ENCODE peak calls at places on chromosome 2, in nine cellular contexts. B is stimulated activated CD4-positive, alpha-beta T cell treated with anti-CD3 and anti-CD28 coated beads, Interleukin-15, amount 100 ng/mL, for 1 hour; Q is H54; I is EH; Z is neural progenitor cell; U is fibroblast of villous mesenchyme; F is NCI-H446 treated with DMSO at 0.1 percent for 48 hours; C is CD8-positive, alpha-beta T cell; X is NCI-H1930. L is an unnamed sample.
A peak's percentile ranks its signal among the peaks of the same experiment; 100 is the strongest.

GRCh38 chr2:174145827-174146226 is 102.5 kb downstream of the OLA1 start:
- DNase-seq in B (no peak), Q (no peak), I (peak; percentile 11), Z (no peak), U (no peak), F (no peak), C (no peak), X (no peak), L (no peak)

GRCh38 chr2:158935617-158936016 is 32.8 kb upstream of the TANC1 start:
- DNase-seq in B (no peak), Q (no peak), I (no peak), Z (peak; percentile 43), U (no peak), F (no peak), C (no peak), X (no peak), L (no peak)

GRCh38 chr2:7289697-7290096 is 372.5 kb downstream of the RNF144A start:
- DNase-seq in B (no peak), Q (no peak), I (no peak), Z (no peak), U (no peak), F (no peak), C (no peak), X (no peak), L (no peak)

GRCh38 chr2:241762933-241763369 is 13.7 kb upstream of the GAL3ST2 start:
- DNase-seq in B (no peak), Q (no peak), I (no peak), Z (no peak), U (no peak), F (no peak), C (peak; percentile 71), X (no peak), L (no peak)

GRCh38 chr2:96174251-96175144 is 29.3 kb upstream of the DUSP2 start:
- DNase-seq in B (peak; percentile 81), Q (peak; percentile 68), I (peak; percentile 68), Z (peak; percentile 84), U (peak; percentile 57), F (peak; percentile 12), C (peak; percentile 84), X (peak; percentile 25), L (peak; percentile 54)

GRCh38 chr2:237733677-237734300 is 64.8 kb upstream of the RBM44 start:
- DNase-seq in B (no peak), Q (no peak), I (no peak), Z (no peak), U (peak; percentile 60), F (no peak), C (no peak), X (no peak), L (no peak)

GRCh38 chr2:233862261-233862768 is 5.9 kb downstream of the MSL3B start:
- DNase-seq in B (no peak), Q (no peak), I (no peak), Z (no peak), U (no peak), F (no peak), C (no peak), X (no peak), L (no peak)

GRCh38 chr2:239180526-239181073 is 220.2 kb downstream of the HDAC4 start:
- DNase-seq in B (no peak), Q (no peak), I (no peak), Z (no peak), U (no peak), F (no peak), C (no peak), X (no peak), L (no peak)

GRCh38 chr2:6186332-6187100 is 494.3 kb downstream of the SOX11 start:
- DNase-seq in B (no peak), Q (peak; percentile 40), I (peak; percentile 84), Z (no peak), U (peak; percentile 95), F (no peak), C (no peak), X (no peak), L (no peak)